ENCODE peak calls at places on chromosomes 2 and 18, in four cellular contexts. B is astrocyte, U is neural progenitor cell, Y is progenitor cell of endocrine pancreas. F is an unnamed sample.

GRCh38 chr2:105797298-105797819 is 52.6 kb downstream of the NCK2 start:
- DNase-seq in B (no peak), U (no peak), Y (no peak), F (peak)

GRCh38 chr2:98547092-98547798 is 61.1 kb downstream of the COA5 start:
- DNase-seq in B (no peak), U (no peak), Y (no peak), F (no peak)

GRCh38 chr2:182866461-182867369 is at the start of gene FRZB:
- DNase-seq in B (peak), U (peak), Y (peak), F (peak)

GRCh38 chr2:3476386-3477033 is 42.8 kb downstream of the ADI1 start:
- DNase-seq in B (peak), U (peak), Y (no peak), F (no peak)

GRCh38 chr2:29056452-29056851 is 17.9 kb downstream of the PCARE start:
- DNase-seq in B (no peak), U (no peak), Y (no peak), F (no peak)

GRCh38 chr2:112216158-112216557 is 38.7 kb downstream of the ZC3H8 start:
- DNase-seq in B (peak), U (no peak), Y (no peak), F (no peak)

GRCh38 chr2:104318001-104318555 is 535.8 kb upstream of the POU3F3 start:
- DNase-seq in B (peak), U (no peak), Y (no peak), F (no peak)

GRCh38 chr2:238939521-238940403 is 91.9 kb downstream of the TWIST2 start:
- DNase-seq in B (no peak), U (no peak), Y (no peak), F (no peak)

GRCh38 chr18:76658627-76659026 is 163.6 kb upstream of the ZNF516 start:
- DNase-seq in B (no peak), U (peak), Y (no peak), F (no peak)

GRCh38 chr2:237154894-237155851 is 69.5 kb downstream of the COPS8 start:
- DNase-seq in B (no peak), U (no peak), Y (no peak), F (no peak)

GRCh38 chr18:23378470-23378764 is 74.7 kb upstream of the RIOK3 start:
- DNase-seq in B (peak), U (no peak), Y (no peak), F (no peak)

GRCh38 chr2:199806179-199806578 is 44.8 kb downstream of the FTCDNL1 start:
- DNase-seq in B (peak), U (no peak), Y (no peak), F (no peak)

GRCh38 chr2:171185941-171186340 is 25.2 kb upstream of the TLK1 start:
- DNase-seq in B (peak), U (no peak), Y (no peak), F (peak)

GRCh38 chr18:934518-935123 is 29.9 kb downstream of the ADCYAP1 start:
- DNase-seq in B (no peak), U (peak), Y (no peak), F (no peak)

GRCh38 chr2:17718689-17719088 is 34.9 kb downstream of the SMC6 start:
- DNase-seq in B (no peak), U (no peak), Y (no peak), F (no peak)

GRCh38 chr18:24112464-24112863 is 26.4 kb upstream of the CABYR start:
- DNase-seq in B (no peak), U (no peak), Y (no peak), F (no peak)

GRCh38 chr2:144130551-144130950 is 389.4 kb downstream of the ZEB2 start:
- DNase-seq in B (no peak), U (no peak), Y (no peak), F (no peak)

GRCh38 chr2:42935692-42936631 is 143.6 kb upstream of the HAAO start:
- DNase-seq in B (no peak), U (no peak), Y (no peak), F (no peak)

GRCh38 chr18:75213610-75214009 is 3.0 kb downstream of the TSHZ1 start:
- DNase-seq in B (peak), U (no peak), Y (no peak), F (no peak)

GRCh38 chr2:78999410-78999809 is 26.1 kb upstream of the REG3G start:
- DNase-seq in B (no peak), U (peak), Y (no peak), F (no peak)
- TF ChIP-seq CTCF in B (peak), U (peak), Y (peak), F (no peak)

GRCh38 chr2:53424902-53425301 is 342.7 kb upstream of the CHAC2 start:
- DNase-seq in B (no peak), U (no peak), Y (no peak), F (no peak)

GRCh38 chr2:53417385-53417784 is 350.2 kb upstream of the CHAC2 start:
- DNase-seq in B (no peak), U (no peak), Y (no peak), F (no peak)

DNA sequence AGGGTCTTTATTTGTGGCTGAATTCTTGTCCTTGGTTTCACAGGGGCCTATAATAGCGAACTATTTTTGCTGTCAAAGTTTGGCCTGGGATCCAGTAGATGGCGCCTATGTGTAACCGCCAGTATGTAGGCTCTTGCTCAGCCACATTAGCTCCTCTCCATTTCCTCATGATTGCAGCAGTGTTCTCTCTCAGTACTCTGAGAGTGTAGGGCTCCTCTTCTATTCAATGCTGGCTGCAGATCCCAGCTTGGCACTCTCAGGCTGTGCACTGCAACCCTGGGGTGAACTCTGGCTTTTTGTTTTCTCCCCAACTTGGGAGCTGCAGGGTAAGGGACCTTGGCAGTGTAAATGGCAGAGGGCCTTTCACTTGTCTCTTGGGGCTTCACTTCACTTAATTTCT is 344.6 kb upstream of the CHAC2 start:
- DNase-seq in B (peak), U (peak), Y (no peak), F (peak)
- TF ChIP-seq CTCF in B (peak), U (peak), Y (peak), F (peak)

GRCh38 chr18:12283256-12283655 is 24.8 kb upstream of the TUBB6 start:
- DNase-seq in B (peak), U (peak), Y (no peak), F (no peak)
- TF ChIP-seq CTCF in B (no peak), U (peak), Y (peak), F (peak)

GRCh38 chr2:219726916-219727315 is 99.5 kb downstream of the SLC4A3 start:
- DNase-seq in B (no peak), U (peak), Y (no peak), F (no peak)
- TF ChIP-seq CTCF in B (peak), U (peak), Y (no peak), F (no peak)

GRCh38 chr2:121904656-121905055 is 149.2 kb downstream of the TSN start:
- DNase-seq in B (no peak), U (no peak), Y (no peak), F (no peak)

GRCh38 chr2:121900391-121900790 is 144.9 kb downstream of the TSN start:
- DNase-seq in B (no peak), U (no peak), Y (no peak), F (no peak)

GRCh38 chr2:121902616-121903015 is 147.2 kb downstream of the TSN start:
- DNase-seq in B (no peak), U (no peak), Y (no peak), F (no peak)

GRCh38 chr2:121903037-121903689 is 147.7 kb downstream of the TSN start:
- DNase-seq in B (no peak), U (no peak), Y (no peak), F (no peak)

DNA sequence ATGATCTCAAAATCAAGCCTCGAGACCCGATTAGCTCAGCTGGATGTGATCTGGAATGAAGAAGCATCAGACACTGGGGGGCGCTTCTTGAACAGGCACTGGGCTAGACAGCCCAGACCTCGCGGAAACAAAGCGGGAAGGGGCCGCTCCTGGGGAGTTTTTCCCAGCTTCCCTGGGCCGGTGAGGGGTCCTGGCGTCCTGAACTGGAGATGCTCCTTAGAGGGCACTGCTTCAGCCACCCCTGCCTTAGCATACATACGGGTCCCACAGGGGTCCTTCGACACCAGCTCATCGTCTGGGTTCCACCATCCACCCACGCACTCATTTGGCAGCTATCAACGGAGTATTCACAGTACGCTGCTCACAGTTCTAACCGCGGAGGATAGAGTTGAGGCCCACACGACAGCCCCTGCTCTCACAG is 146.7 kb downstream of the TSN start:
- DNase-seq in B (no peak), U (peak), Y (no peak), F (no peak)
- TF ChIP-seq CTCF in B (no peak), U (peak), Y (no peak), F (no peak)

GRCh38 chr2:54048117-54048785 is 67.2 kb upstream of the ACYP2 start:
- DNase-seq in B (no peak), U (no peak), Y (no peak), F (no peak)
- TF ChIP-seq CTCF in B (no peak), U (no peak), Y (no peak), F (no peak)

DNA sequence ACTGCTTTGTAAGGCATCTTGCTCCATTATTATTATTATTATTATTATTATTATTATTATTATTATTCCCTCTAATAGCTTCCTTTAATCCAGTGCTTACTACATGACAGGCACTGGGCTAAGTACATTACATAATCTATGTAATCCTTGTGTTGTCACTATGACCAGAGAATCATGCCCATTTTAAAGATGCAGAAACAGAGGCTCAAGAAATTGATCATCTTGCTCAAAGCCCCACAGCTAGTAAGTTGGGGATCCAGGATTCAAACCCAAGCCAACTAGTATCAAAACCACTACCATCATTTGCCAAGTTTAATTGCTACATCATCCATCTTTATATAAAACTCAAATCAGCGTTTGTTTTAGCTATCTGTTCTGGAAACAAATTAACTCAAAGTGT is 594 bp upstream of the NGEF start:
- DNase-seq in B (no peak), U (no peak), Y (no peak), F (no peak)
- TF ChIP-seq CTCF in B (no peak), U (no peak), Y (no peak), F (no peak)

GRCh38 chr2:27753744-27754588 is 17.6 kb upstream of the MRPL33 start:
- DNase-seq in B (peak), U (peak), Y (peak), F (peak)
- TF ChIP-seq CTCF in B (peak), U (peak), Y (peak), F (peak)

F was measured in AG09319.